ENCODE peak calls at places on chromosomes 16 and 17, in six cellular contexts. One of them, this sample, is unnamed.

GRCh38 chr16:48435906-48436305 is 50.7 kb upstream of the SIAH1 start:
- DNase-seq in H1: no peak
- DNase-seq in transverse colon: no peak
- DNase-seq in ovary: no peak
- DNase-seq in sigmoid colon: no peak
- DNase-seq in upper lobe of left lung: no peak
- DNase-seq in this sample: no peak

GRCh38 chr17:55577011-55577586 is 65.8 kb upstream of the SMIM36 start:
- DNase-seq in H1: no peak
- DNase-seq in transverse colon: peak
- DNase-seq in ovary: peak
- DNase-seq in sigmoid colon: peak
- DNase-seq in upper lobe of left lung: no peak
- DNase-seq in this sample: no peak

GRCh38 chr17:37702605-37703004 is 42.3 kb downstream of the HNF1B start:
- DNase-seq in H1: no peak
- DNase-seq in transverse colon: peak
- DNase-seq in ovary: no peak
- DNase-seq in sigmoid colon: no peak
- DNase-seq in upper lobe of left lung: no peak
- DNase-seq in this sample: no peak

GRCh38 chr16:79897444-79898146 is 297.1 kb upstream of the MAF start:
- DNase-seq in H1: no peak
- DNase-seq in transverse colon: peak
- DNase-seq in ovary: no peak
- DNase-seq in sigmoid colon: no peak
- DNase-seq in upper lobe of left lung: no peak
- DNase-seq in this sample: peak

GRCh38 chr17:59357929-59358328 is 26.5 kb downstream of the YPEL2 start:
- DNase-seq in H1: no peak
- DNase-seq in transverse colon: no peak
- DNase-seq in ovary: no peak
- DNase-seq in sigmoid colon: no peak
- DNase-seq in upper lobe of left lung: no peak
- DNase-seq in this sample: no peak

GRCh38 chr17:64984776-64985521 is 65.7 kb upstream of the LRRC37A3 start:
- DNase-seq in H1: peak
- DNase-seq in transverse colon: peak
- DNase-seq in ovary: no peak
- DNase-seq in sigmoid colon: no peak
- DNase-seq in upper lobe of left lung: no peak
- DNase-seq in this sample: no peak

GRCh38 chr17:81832608-81833159 is 407 bp downstream of the MCRIP1 start:
- DNase-seq in H1: peak
- DNase-seq in transverse colon: no peak
- DNase-seq in ovary: peak
- DNase-seq in sigmoid colon: no peak
- DNase-seq in upper lobe of left lung: no peak
- DNase-seq in this sample: no peak

GRCh38 chr17:8383143-8383974 is at the start of gene RPL26:
- DNase-seq in H1: peak
- DNase-seq in transverse colon: peak
- DNase-seq in ovary: peak
- DNase-seq in sigmoid colon: peak
- DNase-seq in upper lobe of left lung: peak
- DNase-seq in this sample: peak

GRCh38 chr16:70717065-70717464 is 31.2 kb upstream of the MTSS2 start:
- DNase-seq in H1: no peak
- DNase-seq in transverse colon: no peak
- DNase-seq in ovary: no peak
- DNase-seq in sigmoid colon: no peak
- DNase-seq in upper lobe of left lung: peak
- DNase-seq in this sample: no peak

GRCh38 chr16:88527186-88527936 is 42.8 kb upstream of the ZC3H18 start:
- DNase-seq in H1: peak
- DNase-seq in transverse colon: peak
- DNase-seq in ovary: peak
- DNase-seq in sigmoid colon: peak
- DNase-seq in upper lobe of left lung: peak
- DNase-seq in this sample: no peak

GRCh38 chr16:44655-45054 is 8.8 kb downstream of the POLR3K start:
- DNase-seq in H1: no peak
- DNase-seq in transverse colon: no peak
- DNase-seq in ovary: no peak
- DNase-seq in sigmoid colon: no peak
- DNase-seq in upper lobe of left lung: no peak
- DNase-seq in this sample: no peak

GRCh38 chr17:50222922-50223321 is 21.5 kb upstream of the COL1A1 start:
- DNase-seq in H1: no peak
- DNase-seq in transverse colon: no peak
- DNase-seq in ovary: no peak
- DNase-seq in sigmoid colon: no peak
- DNase-seq in upper lobe of left lung: no peak
- DNase-seq in this sample: no peak

GRCh38 chr17:82775033-82775823 is 23.4 kb downstream of the TBCD start:
- DNase-seq in H1: peak
- DNase-seq in transverse colon: peak
- DNase-seq in ovary: peak
- DNase-seq in sigmoid colon: peak
- DNase-seq in upper lobe of left lung: peak
- DNase-seq in this sample: no peak

GRCh38 chr16:24273511-24273910 is 17.4 kb downstream of the CACNG3 start:
- DNase-seq in H1: no peak
- DNase-seq in transverse colon: no peak
- DNase-seq in ovary: no peak
- DNase-seq in sigmoid colon: no peak
- DNase-seq in upper lobe of left lung: no peak
- DNase-seq in this sample: no peak

GRCh38 chr17:48997103-48997826 is at the start of gene IGF2BP1:
- DNase-seq in H1: peak
- DNase-seq in transverse colon: no peak
- DNase-seq in ovary: no peak
- DNase-seq in sigmoid colon: no peak
- DNase-seq in upper lobe of left lung: peak
- DNase-seq in this sample: peak

GRCh38 chr16:20136446-20136968 is 62.8 kb upstream of the GPR139 start:
- DNase-seq in H1: no peak
- DNase-seq in transverse colon: no peak
- DNase-seq in ovary: no peak
- DNase-seq in sigmoid colon: no peak
- DNase-seq in upper lobe of left lung: no peak
- DNase-seq in this sample: no peak

GRCh38 chr17:77425791-77426641 is 285.2 kb downstream of the SEC14L1 start:
- DNase-seq in H1: no peak
- DNase-seq in transverse colon: peak
- DNase-seq in ovary: peak
- DNase-seq in sigmoid colon: peak
- DNase-seq in upper lobe of left lung: peak
- DNase-seq in this sample: peak

GRCh38 chr17:263271-263670 is 81.8 kb upstream of the DOC2B start:
- DNase-seq in H1: no peak
- DNase-seq in transverse colon: no peak
- DNase-seq in ovary: peak
- DNase-seq in sigmoid colon: peak
- DNase-seq in upper lobe of left lung: no peak
- DNase-seq in this sample: no peak

GRCh38 chr17:7347630-7348477 is 4.1 kb upstream of the KCTD11 start:
- DNase-seq in H1: no peak
- DNase-seq in transverse colon: no peak
- DNase-seq in ovary: no peak
- DNase-seq in sigmoid colon: no peak
- DNase-seq in upper lobe of left lung: peak
- DNase-seq in this sample: no peak

GRCh38 chr17:33832295-33832694 is 422.8 kb upstream of the CCL2 start:
- DNase-seq in H1: no peak
- DNase-seq in transverse colon: no peak
- DNase-seq in ovary: no peak
- DNase-seq in sigmoid colon: no peak
- DNase-seq in upper lobe of left lung: no peak
- DNase-seq in this sample: no peak

GRCh38 chr16:19997264-19997663 is 76.4 kb downstream of the GPR139 start:
- DNase-seq in H1: no peak
- DNase-seq in transverse colon: no peak
- DNase-seq in ovary: no peak
- DNase-seq in sigmoid colon: no peak
- DNase-seq in upper lobe of left lung: no peak
- DNase-seq in this sample: no peak

GRCh38 chr17:50056217-50056960 is 479 bp downstream of the ITGA3 start:
- DNase-seq in H1: peak
- DNase-seq in transverse colon: peak
- DNase-seq in ovary: peak
- DNase-seq in sigmoid colon: peak
- DNase-seq in upper lobe of left lung: peak
- DNase-seq in this sample: no peak

GRCh38 chr16:19745286-19746018 is 27.4 kb downstream of the IQCK start:
- DNase-seq in H1: no peak
- DNase-seq in transverse colon: no peak
- DNase-seq in ovary: no peak
- DNase-seq in sigmoid colon: no peak
- DNase-seq in upper lobe of left lung: no peak
- DNase-seq in this sample: no peak

GRCh38 chr17:29291163-29291752 is 2.7 kb downstream of the NUFIP2 start:
- DNase-seq in H1: no peak
- DNase-seq in transverse colon: no peak
- DNase-seq in ovary: no peak
- DNase-seq in sigmoid colon: no peak
- DNase-seq in upper lobe of left lung: no peak
- DNase-seq in this sample: no peak

GRCh38 chr17:17810374-17811248 is 26.2 kb downstream of the SREBF1 start:
- DNase-seq in H1: peak
- DNase-seq in transverse colon: no peak
- DNase-seq in ovary: peak
- DNase-seq in sigmoid colon: no peak
- DNase-seq in upper lobe of left lung: peak
- DNase-seq in this sample: no peak

GRCh38 chr16:4313563-4314531 is 2.0 kb upstream of the GLIS2 start:
- DNase-seq in H1: peak
- DNase-seq in transverse colon: peak
- DNase-seq in ovary: peak
- DNase-seq in sigmoid colon: no peak
- DNase-seq in upper lobe of left lung: peak
- DNase-seq in this sample: no peak

GRCh38 chr17:2044263-2044894 is 2.6 kb downstream of the OVCA2 start:
- DNase-seq in H1: no peak
- DNase-seq in transverse colon: no peak
- DNase-seq in ovary: no peak
- DNase-seq in sigmoid colon: no peak
- DNase-seq in upper lobe of left lung: no peak
- DNase-seq in this sample: no peak

DNA sequence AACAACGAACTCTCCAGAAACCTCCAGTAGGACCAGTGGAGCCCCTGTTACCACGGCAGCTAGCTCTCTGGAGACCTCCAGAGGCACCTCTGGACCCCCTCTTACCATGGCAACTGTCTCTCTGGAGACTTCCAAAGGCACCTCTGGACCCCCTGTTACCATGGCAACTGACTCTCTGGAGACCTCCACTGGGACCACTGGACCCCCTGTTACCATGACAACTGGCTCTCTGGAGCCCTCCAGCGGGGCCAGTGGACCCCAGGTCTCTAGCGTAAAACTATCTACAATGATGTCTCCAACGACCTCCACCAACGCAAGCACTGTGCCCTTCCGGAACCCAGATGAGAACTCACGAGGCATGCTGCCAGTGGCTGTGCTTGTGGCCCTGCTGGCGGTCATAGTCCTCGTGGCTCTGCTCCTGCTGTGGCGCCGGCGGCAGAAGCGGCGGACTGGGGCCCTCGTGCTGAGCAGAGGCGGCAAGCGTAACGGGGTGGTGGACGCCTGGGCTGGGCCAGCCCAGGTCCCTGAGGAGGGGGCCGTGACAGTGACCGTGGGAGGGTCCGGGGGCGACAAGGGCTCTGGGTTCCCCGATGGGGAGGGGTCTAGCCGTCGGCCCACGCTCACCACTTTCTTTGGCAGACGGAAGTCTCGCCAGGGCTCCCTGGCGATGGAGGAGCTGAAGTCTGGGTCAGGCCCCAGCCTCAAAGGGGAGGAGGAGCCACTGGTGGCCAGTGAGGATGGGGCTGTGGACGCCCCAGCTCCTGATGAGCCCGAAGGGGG is 1.3 kb downstream of the SPN start:
- DNase-seq in H1: no peak
- DNase-seq in transverse colon: peak
- DNase-seq in ovary: no peak
- DNase-seq in sigmoid colon: no peak
- DNase-seq in upper lobe of left lung: peak
- DNase-seq in this sample: no peak
- H3K27ac ChIP-seq in H1: no peak
- H3K27ac ChIP-seq in transverse colon: peak
- H3K27ac ChIP-seq in ovary: no peak
- H3K27ac ChIP-seq in sigmoid colon: no peak
- H3K27ac ChIP-seq in upper lobe of left lung: peak
- H3K27ac ChIP-seq in this sample: no peak

DNA sequence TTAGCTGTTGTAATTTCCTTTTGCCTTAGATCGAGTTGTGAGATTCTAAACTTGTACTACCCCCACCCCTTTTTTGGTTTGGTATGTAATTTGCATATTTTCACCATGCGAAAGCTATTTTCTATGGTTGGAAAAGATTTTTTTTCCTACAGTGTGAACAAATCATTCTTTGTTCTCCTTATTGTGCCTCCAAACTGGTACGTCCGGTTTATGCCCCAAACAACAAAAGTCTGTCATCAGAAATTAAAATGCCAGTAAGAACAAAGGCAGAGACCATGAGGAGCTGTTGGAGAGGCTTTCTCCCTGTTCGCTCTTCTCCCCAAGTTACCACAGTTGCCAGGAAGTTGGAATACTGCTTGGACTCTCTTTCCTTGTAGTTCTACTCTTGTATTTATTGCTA is 66.2 kb downstream of the BCAS3 start:
- DNase-seq in H1: no peak
- DNase-seq in transverse colon: no peak
- DNase-seq in ovary: no peak
- DNase-seq in sigmoid colon: no peak
- DNase-seq in upper lobe of left lung: no peak
- DNase-seq in this sample: no peak
- TF ChIP-seq EP300 in H1: no peak
- TF ChIP-seq EP300 in transverse colon: no peak
- TF ChIP-seq EP300 in ovary: no peak
- TF ChIP-seq EP300 in sigmoid colon: no peak
- TF ChIP-seq EP300 in upper lobe of left lung: no peak
- TF ChIP-seq EP300 in this sample: no peak

DNA sequence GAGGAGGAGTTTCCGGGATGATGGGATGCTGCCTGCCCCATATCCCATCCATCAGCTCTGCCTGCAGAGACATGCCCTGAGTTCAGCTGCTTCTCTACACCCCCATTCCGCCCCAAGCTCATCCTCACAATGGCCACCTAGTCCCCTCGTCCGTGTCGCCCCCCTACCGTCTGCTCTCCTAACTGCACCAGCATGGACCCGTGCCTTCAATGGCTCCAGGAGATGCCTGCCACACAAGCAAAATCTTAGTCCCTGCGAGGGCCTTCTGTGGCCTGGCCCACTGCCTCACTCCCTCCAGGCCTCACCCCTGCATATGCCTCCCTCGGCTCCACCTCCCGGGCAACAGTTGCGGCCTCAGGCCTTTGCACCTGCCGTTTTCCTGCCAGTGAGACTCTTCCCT is 1.8 kb upstream of the TELO2 start:
- DNase-seq in H1: no peak
- DNase-seq in transverse colon: no peak
- DNase-seq in ovary: no peak
- DNase-seq in sigmoid colon: no peak
- DNase-seq in upper lobe of left lung: no peak
- DNase-seq in this sample: no peak
- H3K27ac ChIP-seq in H1: no peak
- H3K27ac ChIP-seq in transverse colon: no peak
- H3K27ac ChIP-seq in ovary: no peak
- H3K27ac ChIP-seq in sigmoid colon: no peak
- H3K27ac ChIP-seq in upper lobe of left lung: no peak
- H3K27ac ChIP-seq in this sample: no peak

GRCh38 chr17:63634163-63634562 is 11.9 kb downstream of the MAP3K3 start:
- DNase-seq in H1: no peak
- DNase-seq in transverse colon: no peak
- DNase-seq in ovary: no peak
- DNase-seq in sigmoid colon: no peak
- DNase-seq in upper lobe of left lung: no peak
- DNase-seq in this sample: no peak
- TF ChIP-seq EP300 in H1: no peak
- TF ChIP-seq EP300 in transverse colon: no peak
- TF ChIP-seq EP300 in ovary: no peak
- TF ChIP-seq EP300 in sigmoid colon: no peak
- TF ChIP-seq EP300 in upper lobe of left lung: no peak
- TF ChIP-seq EP300 in this sample: no peak

This sample was measured in esophagus muscularis mucosa.